ENCODE peak calls at places on chromosomes 16 and 17, in nine cellular contexts. A is type B pancreatic cell; N is epithelial cell of proximal tubule; D is AG10803; M is endodermal cell; Z is pancreas; P is GM12865; Q is stomach; S is CD8-positive, alpha-beta T cell. K is an unnamed sample.
A peak's percentile ranks its signal among the peaks of the same experiment; 100 is the strongest.

GRCh38 chr17:67519801-67520251 is 142.7 kb downstream of the PITPNC1 start:
- DNase-seq in A (no peak), Z (no peak), Q (no peak), M (peak; percentile 74), S (no peak), D (no peak), N (no peak), P (no peak), K (no peak)

GRCh38 chr16:48687421-48688038 is 77.5 kb upstream of the N4BP1 start:
- DNase-seq in S (no peak), M (peak; percentile 80), Z (peak; percentile 44), N (peak; percentile 3), A (no peak), P (peak; percentile 74), D (peak; percentile 63), Q (peak; percentile 28), K (peak; percentile 60)

GRCh38 chr17:45143767-45144198 is 4.5 kb upstream of the HEXIM1 start:
- DNase-seq in P (no peak), M (peak; percentile 95), Q (peak; percentile 65), Z (peak; percentile 78), N (no peak), A (no peak), S (peak; percentile 59), D (peak; percentile 91), K (peak; percentile 93)

GRCh38 chr17:7685533-7686220 is 1.6 kb downstream of the TP53 start:
- DNase-seq in A (peak; percentile 93), Q (peak; percentile 93), P (peak; percentile 96), Z (peak; percentile 90), N (no peak), M (peak; percentile 97), D (peak; percentile 95), S (peak; percentile 93), K (peak; percentile 95)

GRCh38 chr17:6170349-6170748 is 100.2 kb downstream of the WSCD1 start:
- DNase-seq in M (peak; percentile 26), Q (no peak), P (no peak), Z (no peak), N (no peak), A (no peak), D (no peak), S (no peak), K (no peak)

GRCh38 chr16:85557976-85558589 is 55.0 kb upstream of the GSE1 start:
- DNase-seq in S (no peak), N (no peak), M (peak; percentile 71), Z (no peak), A (no peak), Q (peak; percentile 61), D (no peak), P (peak; percentile 48), K (no peak)

GRCh38 chr17:55442953-55443683 is 21.5 kb upstream of the MMD start:
- DNase-seq in N (no peak), Q (no peak), A (no peak), D (peak; percentile 41), S (no peak), Z (no peak), P (no peak), M (no peak), K (no peak)

GRCh38 chr17:83009414-83010322 is 69.7 kb upstream of the METRNL start:
- DNase-seq in N (no peak), A (no peak), P (no peak), S (no peak), Z (peak; percentile 19), M (peak; percentile 47), D (no peak), Q (no peak), K (no peak)

DNA sequence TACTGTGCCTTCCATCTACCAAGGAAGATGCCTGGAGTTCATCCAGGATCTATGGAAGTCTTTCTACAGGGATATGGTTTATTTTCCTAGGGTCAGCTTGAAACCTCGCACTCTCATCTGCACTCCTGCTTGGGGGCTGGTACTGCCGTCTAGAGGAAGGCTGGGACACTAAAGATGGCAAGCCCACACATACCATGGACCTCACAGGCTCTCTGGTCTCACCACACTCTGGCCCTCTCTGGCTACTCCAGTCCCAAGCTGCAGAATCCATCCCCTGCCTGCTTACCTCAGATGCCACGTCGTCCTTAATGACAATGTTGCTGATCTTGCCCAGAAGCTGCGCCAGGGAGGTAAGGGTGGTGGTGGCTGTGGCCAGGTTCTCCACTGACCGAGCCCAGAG is 2.1 kb upstream of the UNC119 start:
- DNase-seq in M (no peak), P (no peak), Z (no peak), S (no peak), A (no peak), D (no peak), Q (no peak), N (no peak), K (no peak)
- TF ChIP-seq CTCF in M (no peak), P (no peak), Z (no peak), S (no peak), A (no peak), D (no peak), Q (no peak), N (no peak), K (no peak)

GRCh38 chr16:72821551-72821950 is 226.4 kb downstream of the ZFHX3 start:
- DNase-seq in D (no peak), S (no peak), N (no peak), Q (no peak), Z (no peak), M (no peak), A (no peak), P (no peak), K (no peak)

GRCh38 chr16:72815348-72816318 is 232.3 kb downstream of the ZFHX3 start:
- DNase-seq in D (no peak), A (no peak), P (peak; percentile 69), S (no peak), Z (no peak), N (no peak), M (no peak), Q (no peak), K (no peak)

GRCh38 chr16:72819345-72819744 is 228.6 kb downstream of the ZFHX3 start:
- DNase-seq in Z (no peak), A (no peak), N (peak; percentile 54), Q (no peak), S (no peak), D (peak; percentile 60), P (no peak), M (no peak), K (no peak)

GRCh38 chr16:72814226-72814625 is 233.7 kb downstream of the ZFHX3 start:
- DNase-seq in N (no peak), Q (no peak), S (no peak), P (no peak), A (no peak), D (no peak), Z (no peak), M (no peak), K (no peak)

DNA sequence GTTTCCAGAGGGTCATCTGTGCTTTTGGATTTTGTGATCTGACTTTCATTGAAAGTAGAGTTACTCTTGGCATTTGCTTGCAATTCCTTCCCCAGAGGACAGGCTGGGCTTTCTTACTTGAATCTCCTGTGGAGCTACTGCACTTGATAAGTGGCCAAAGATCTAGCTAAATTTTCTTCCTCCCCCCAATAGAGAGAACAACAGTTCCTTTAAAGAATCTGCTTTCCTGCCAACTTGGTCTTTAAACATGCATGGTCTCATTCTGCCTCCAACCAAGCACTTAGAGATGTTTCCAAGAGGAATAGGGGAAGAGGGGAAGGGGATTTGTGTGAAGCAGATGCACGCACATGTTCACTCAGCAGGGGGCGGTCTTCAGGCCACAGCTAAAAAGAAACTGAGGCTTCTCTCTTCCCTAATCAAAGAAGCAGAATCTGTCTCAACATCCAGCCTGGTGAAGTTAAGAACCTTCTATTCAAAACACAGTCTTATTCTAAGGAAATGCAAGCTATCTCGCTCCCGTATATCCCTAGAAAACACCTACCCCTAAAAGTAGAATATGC is 229.6 kb downstream of the ZFHX3 start:
- DNase-seq in M (peak; percentile 67), N (no peak), A (no peak), Q (no peak), D (no peak), P (no peak), Z (no peak), S (no peak), K (no peak)
- TF ChIP-seq CTCF in M (peak; percentile 76), N (peak; percentile 52), A (peak; percentile 51), Q (no peak), D (peak; percentile 15), P (no peak), Z (no peak), S (no peak), K (no peak)

GRCh38 chr17:4786111-4786491 is at the start of gene VMO1:
- DNase-seq in A (no peak), P (no peak), Z (no peak), M (peak; percentile 77), D (peak; percentile 38), Q (no peak), S (no peak), N (no peak), K (peak; percentile 47)

GRCh38 chr17:4786516-4786915 is 352 bp upstream of the VMO1 start:
- DNase-seq in M (no peak), D (peak; percentile 22), N (no peak), Q (no peak), Z (no peak), A (no peak), P (no peak), S (no peak), K (no peak)

GRCh38 chr17:4785311-4786110 is 653 bp downstream of the VMO1 start:
- DNase-seq in M (peak; percentile 51), Q (no peak), Z (peak; percentile 20), D (no peak), N (no peak), P (no peak), S (no peak), A (no peak), K (no peak)

GRCh38 chr17:4780325-4781010 is 5.7 kb downstream of the VMO1 start:
- DNase-seq in S (no peak), P (no peak), M (no peak), N (no peak), A (no peak), Q (no peak), D (no peak), Z (no peak), K (no peak)

GRCh38 chr17:4782652-4783051 is 3.5 kb downstream of the VMO1 start:
- DNase-seq in S (no peak), Q (no peak), D (no peak), A (no peak), M (peak; percentile 63), N (no peak), P (no peak), Z (no peak), K (no peak)
- TF ChIP-seq CTCF in S (no peak), Q (no peak), D (no peak), A (no peak), M (no peak), N (no peak), P (no peak), Z (no peak), K (no peak)

GRCh38 chr16:55033225-55034156 is 102.8 kb downstream of the IRX5 start:
- DNase-seq in Z (no peak), A (no peak), M (no peak), N (no peak), Q (no peak), D (no peak), S (no peak), P (no peak), K (no peak)

GRCh38 chr16:55037051-55037450 is 106.4 kb downstream of the IRX5 start:
- DNase-seq in P (no peak), M (peak; percentile 11), D (no peak), S (no peak), N (no peak), Q (no peak), Z (no peak), A (peak; percentile 29), K (no peak)

GRCh38 chr16:55035956-55036355 is 105.3 kb downstream of the IRX5 start:
- DNase-seq in S (no peak), Z (no peak), D (peak; percentile 72), N (no peak), P (no peak), M (peak; percentile 30), Q (no peak), A (no peak), K (peak; percentile 3)

GRCh38 chr16:55036371-55036821 is 105.7 kb downstream of the IRX5 start:
- DNase-seq in N (no peak), Z (no peak), P (no peak), A (no peak), Q (no peak), M (peak; percentile 29), D (no peak), S (no peak), K (no peak)

DNA sequence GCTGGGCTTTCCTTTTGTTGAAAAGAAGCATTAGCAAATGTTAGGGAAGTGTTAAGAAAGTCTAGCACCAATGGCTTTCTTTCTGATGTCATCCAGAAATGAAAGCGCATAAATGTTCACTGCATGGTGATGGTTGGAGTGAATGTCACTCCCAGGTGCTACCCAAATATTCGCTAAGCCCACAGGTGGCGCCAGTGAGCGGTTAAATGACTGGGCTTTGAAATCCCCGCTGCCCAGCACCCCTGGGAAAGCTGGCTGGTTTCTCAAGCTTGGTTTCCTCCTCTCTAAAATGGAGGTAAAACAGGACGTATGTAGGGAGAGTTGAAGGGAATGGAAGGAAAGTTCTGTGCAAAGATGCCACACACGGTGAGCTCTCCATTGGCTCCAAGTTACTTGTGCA is 104.4 kb downstream of the IRX5 start:
- DNase-seq in S (no peak), N (no peak), Z (peak; percentile 51), D (no peak), Q (peak; percentile 32), P (peak; percentile 34), M (peak; percentile 92), A (no peak), K (peak; percentile 23)
- TF ChIP-seq CTCF in S (no peak), N (peak; percentile 51), Z (peak; percentile 27), D (peak; percentile 38), Q (peak; percentile 12), P (peak; percentile 47), M (peak; percentile 87), A (peak; percentile 77), K (peak; percentile 31)

K was measured in adrenal gland.